ENCODE peak calls at places on chromosomes 11 and 22, in nine cellular contexts. G, T, S, K, X, B, Z, R and P are unnamed samples. For H3K4me1, the result is how much of the 10 kb centered on the place peaks cover.

GRCh38 chr22:36445158-36445668 is 36.2 kb downstream of the TXN2 start:
- DNase-seq in G (no peak), X (no peak), K (no peak), B (no peak), R (no peak), Z (peak), T (no peak), S (peak), P (no peak)

GRCh38 chr11:72812968-72813739 is 1.1 kb upstream of the ATG16L2 start:
- DNase-seq in S (peak), X (no peak), B (no peak), R (peak), K (peak), T (no peak), Z (peak), G (no peak), P (peak)

GRCh38 chr11:111001986-111002616 is 243.4 kb upstream of the POU2AF2 start:
- DNase-seq in K (no peak), G (no peak), X (no peak), S (peak), B (no peak), R (no peak), T (peak), Z (no peak), P (no peak)

GRCh38 chr22:23537421-23537820 is 42.7 kb downstream of the IGLL1 start:
- DNase-seq in S (no peak), Z (peak), T (no peak), B (no peak), R (no peak), X (peak), K (no peak), G (no peak), P (no peak)

GRCh38 chr11:79498681-79499080 is 57.9 kb upstream of the TENM4 start:
- DNase-seq in K (no peak), G (no peak), R (no peak), Z (no peak), B (no peak), S (no peak), X (no peak), T (no peak), P (no peak)

GRCh38 chr22:32617271-32617670 is 142.7 kb downstream of the FBXO7 start:
- DNase-seq in S (peak), T (no peak), G (no peak), B (no peak), R (no peak), X (no peak), Z (no peak), K (no peak), P (no peak)

GRCh38 chr11:2138436-2139117 is 612 bp downstream of the IGF2 start:
- DNase-seq in Z (no peak), B (no peak), R (no peak), K (no peak), X (no peak), S (no peak), G (no peak), T (no peak), P (no peak)

GRCh38 chr22:47042116-47042825 is 279.8 kb downstream of the TBC1D22A start:
- DNase-seq in Z (no peak), B (no peak), R (no peak), G (no peak), X (no peak), K (no peak), S (no peak), T (no peak), P (no peak)

GRCh38 chr11:64120951-64121569 is 44.9 kb downstream of the MACROD1 start:
- DNase-seq in B (no peak), R (no peak), Z (no peak), S (peak), K (no peak), X (no peak), G (peak), T (no peak), P (peak)

GRCh38 chr22:24952837-24953293 is 349 bp downstream of the KIAA1671 start:
- DNase-seq in G (peak), B (no peak), X (peak), R (peak), T (peak), S (peak), K (peak), Z (peak), P (peak)

GRCh38 chr22:46812786-46813185 is 50.3 kb downstream of the TBC1D22A start:
- DNase-seq in Z (no peak), S (no peak), X (no peak), R (no peak), K (no peak), B (no peak), G (no peak), T (no peak), P (no peak)

GRCh38 chr11:60703374-60703773 is 4.0 kb downstream of the MS4A8 start:
- DNase-seq in Z (no peak), K (no peak), B (peak), S (no peak), T (no peak), R (peak), X (no peak), G (no peak), P (no peak)

GRCh38 chr22:23913306-23913660 is 19.1 kb downstream of the MIF start:
- DNase-seq in T (no peak), B (no peak), R (no peak), X (no peak), G (no peak), Z (no peak), K (no peak), S (no peak), P (no peak)

GRCh38 chr11:90178751-90179150 is 44.1 kb downstream of the CHORDC1 start:
- DNase-seq in S (no peak), R (no peak), B (no peak), Z (no peak), G (no peak), K (no peak), T (no peak), X (no peak), P (no peak)

GRCh38 chr22:47125603-47126002 is 363.2 kb downstream of the TBC1D22A start:
- DNase-seq in G (no peak), B (no peak), S (no peak), K (peak), T (no peak), Z (no peak), R (no peak), X (no peak), P (no peak)

GRCh38 chr11:64620286-64620962 is 29.4 kb downstream of the SLC22A12 start:
- DNase-seq in R (peak), B (no peak), K (no peak), T (no peak), Z (peak), G (no peak), S (no peak), X (no peak), P (peak)

GRCh38 chr11:44005076-44005800 is 42.5 kb upstream of the ACCSL start:
- DNase-seq in K (no peak), R (no peak), Z (peak), B (peak), X (no peak), T (no peak), S (no peak), G (no peak), P (no peak)

GRCh38 chr11:17692931-17693330 is 26.4 kb upstream of the MYOD1 start:
- DNase-seq in S (no peak), T (no peak), K (no peak), R (no peak), G (no peak), Z (no peak), B (no peak), X (no peak), P (no peak)

GRCh38 chr11:76588455-76589325 is 81.9 kb downstream of the LRRC32 start:
- DNase-seq in R (no peak), X (no peak), Z (no peak), B (no peak), K (no peak), G (peak), S (peak), T (peak), P (peak)

GRCh38 chr22:44746061-44746789 is 6.2 kb upstream of the ARHGAP8 start:
- DNase-seq in G (no peak), K (no peak), S (no peak), X (no peak), B (no peak), T (no peak), R (no peak), Z (no peak), P (no peak)

GRCh38 chr11:101188173-101188572 is 58.6 kb upstream of the PGR start:
- DNase-seq in T (no peak), B (no peak), G (no peak), S (no peak), R (no peak), Z (no peak), K (no peak), X (no peak), P (no peak)

GRCh38 chr11:112961146-112961668 is at the start of gene NCAM1:
- DNase-seq in G (peak), T (peak), K (peak), R (peak), B (no peak), X (no peak), Z (peak), S (peak), P (peak)

GRCh38 chr11:7548659-7549283 is 35.0 kb downstream of the PPFIBP2 start:
- DNase-seq in S (no peak), Z (no peak), G (no peak), R (no peak), X (no peak), K (no peak), T (no peak), B (no peak), P (peak)

GRCh38 chr22:20205964-20206708 is 55.3 kb upstream of the CCDC188 start:
- DNase-seq in T (peak), K (peak), B (no peak), G (peak), R (peak), Z (peak), S (peak), X (no peak), P (peak)

GRCh38 chr11:133892584-133893380 is 47.5 kb upstream of the SPATA19 start:
- DNase-seq in G (peak), T (no peak), S (no peak), Z (no peak), B (peak), K (no peak), R (no peak), X (no peak), P (no peak)

GRCh38 chr11:123173040-123173855 is 21.8 kb downstream of the CLMP start:
- DNase-seq in T (no peak), S (peak), G (no peak), Z (no peak), K (no peak), R (no peak), B (no peak), X (no peak), P (no peak)

GRCh38 chr22:38513063-38513462 is 7.0 kb upstream of the DDX17 start:
- DNase-seq in B (no peak), S (no peak), T (no peak), X (no peak), R (no peak), Z (no peak), G (no peak), K (no peak), P (no peak)

GRCh38 chr22:22884010-22884887 is 3.4 kb upstream of the IGLL5 start:
- DNase-seq in B (peak), G (peak), S (peak), R (peak), X (no peak), K (peak), T (peak), Z (no peak), P (peak)

GRCh38 chr11:105447936-105448702 is 161.8 kb upstream of the GRIA4 start:
- DNase-seq in K (no peak), B (no peak), G (no peak), Z (no peak), R (no peak), X (no peak), S (no peak), T (no peak), P (no peak)

GRCh38 chr22:49600452-49600847 is 227.2 kb downstream of the BRD1 start:
- DNase-seq in R (no peak), S (no peak), B (no peak), G (no peak), T (no peak), X (no peak), Z (no peak), K (no peak), P (no peak)

GRCh38 chr11:43907028-43907966 is 26.7 kb downstream of the ALKBH3 start:
- DNase-seq in R (no peak), T (no peak), G (no peak), B (no peak), Z (no peak), K (no peak), S (no peak), X (no peak), P (no peak)

GRCh38 chr11:63480039-63480438 is 10.9 kb downstream of the PLAAT5 start:
- DNase-seq in S (no peak), X (no peak), B (no peak), T (no peak), Z (no peak), G (no peak), K (no peak), R (no peak), P (no peak)

GRCh38 chr22:36212896-36213295 is 11.3 kb upstream of the APOL4 start:
- DNase-seq in R (no peak), G (no peak), S (no peak), B (no peak), T (no peak), Z (no peak), K (no peak), X (no peak), P (no peak)

GRCh38 chr11:69905611-69906452 is 86.6 kb upstream of the FGF3 start:
- DNase-seq in K (no peak), S (no peak), T (no peak), R (no peak), B (no peak), Z (no peak), G (no peak), X (no peak), P (no peak)

GRCh38 chr22:41939981-41940852 is 6.7 kb downstream of the CENPM start:
- DNase-seq in S (no peak), T (no peak), K (no peak), R (no peak), B (no peak), Z (no peak), G (no peak), X (peak), P (no peak)

GRCh38 chr11:115217726-115218311 is 286.4 kb downstream of the CADM1 start:
- DNase-seq in S (no peak), X (no peak), K (no peak), G (no peak), Z (no peak), T (no peak), R (no peak), B (no peak), P (peak)

GRCh38 chr11:44300881-44301855 is 8.8 kb downstream of the ALX4 start:
- DNase-seq in K (peak), X (no peak), S (no peak), R (no peak), Z (no peak), G (no peak), T (no peak), B (no peak), P (no peak)

GRCh38 chr22:42670921-42671709 is 21.9 kb upstream of the CYB5R3 start:
- DNase-seq in X (no peak), G (no peak), R (no peak), B (no peak), Z (no peak), K (no peak), T (no peak), S (no peak), P (no peak)

GRCh38 chr22:47472636-47473035 is 710.2 kb downstream of the TBC1D22A start:
- DNase-seq in Z (no peak), G (no peak), X (no peak), T (no peak), B (no peak), S (no peak), K (no peak), R (no peak), P (no peak)

DNA sequence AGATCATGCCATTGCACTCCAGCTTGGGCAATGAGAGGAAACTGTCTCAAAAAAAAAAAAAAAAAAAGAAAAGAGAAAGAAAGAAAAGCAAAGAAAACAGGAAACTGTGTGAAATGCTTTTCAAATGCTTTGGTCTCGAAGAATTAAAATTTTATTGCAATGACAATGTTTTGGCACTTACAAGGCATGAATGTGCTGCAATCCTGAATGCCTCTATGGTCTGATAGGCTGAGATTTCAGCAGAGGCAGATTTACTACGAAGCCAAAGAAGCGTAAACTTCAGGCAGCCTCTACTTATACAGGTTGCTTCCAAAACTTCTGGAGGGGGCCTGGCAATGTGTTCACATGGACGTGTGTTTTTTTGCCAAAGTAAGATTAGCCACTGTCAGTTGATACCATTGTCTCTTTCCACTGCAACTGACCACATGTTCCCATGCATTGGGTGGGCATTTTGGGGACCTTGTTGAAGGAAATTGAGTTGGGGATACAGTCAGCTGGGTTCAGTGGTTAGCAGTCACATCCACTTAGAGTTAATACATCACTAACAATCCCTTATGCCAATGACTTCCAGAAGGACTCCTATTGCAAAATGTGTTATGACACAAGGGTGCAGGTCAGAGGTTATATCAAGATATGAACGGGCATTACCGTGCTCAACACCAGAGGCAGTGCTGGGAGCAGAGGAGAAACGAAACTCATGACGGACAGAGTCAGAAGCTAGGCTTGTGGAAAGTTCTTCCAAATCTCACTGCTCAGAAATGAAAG is 48.8 kb downstream of the ABTB2 start:
- DNase-seq in T (peak), G (no peak), K (no peak), R (no peak), B (no peak), S (no peak), X (no peak), Z (no peak), P (no peak)
- TF ChIP-seq POLR2A in T (no peak), G (no peak), K (no peak), R (no peak), B (no peak), S (no peak), X (no peak), Z (no peak), P (no peak)

GRCh38 chr11:19679952-19680823 is 32.4 kb upstream of the NAV2 start:
- DNase-seq in Z (peak), X (peak), S (peak), G (peak), T (peak), K (peak), B (no peak), R (peak), P (peak)

GRCh38 chr11:19683862-19684491 is 28.7 kb upstream of the NAV2 start:
- DNase-seq in X (no peak), K (no peak), T (no peak), S (no peak), B (no peak), R (no peak), Z (no peak), G (no peak), P (no peak)

GRCh38 chr11:19677380-19678080 is 35.1 kb upstream of the NAV2 start:
- DNase-seq in K (no peak), Z (no peak), T (no peak), G (no peak), B (no peak), X (no peak), R (no peak), S (no peak), P (no peak)

GRCh38 chr11:19683141-19683805 is 29.4 kb upstream of the NAV2 start:
- DNase-seq in X (no peak), B (no peak), Z (no peak), R (no peak), T (peak), S (no peak), K (no peak), G (peak), P (peak)

DNA sequence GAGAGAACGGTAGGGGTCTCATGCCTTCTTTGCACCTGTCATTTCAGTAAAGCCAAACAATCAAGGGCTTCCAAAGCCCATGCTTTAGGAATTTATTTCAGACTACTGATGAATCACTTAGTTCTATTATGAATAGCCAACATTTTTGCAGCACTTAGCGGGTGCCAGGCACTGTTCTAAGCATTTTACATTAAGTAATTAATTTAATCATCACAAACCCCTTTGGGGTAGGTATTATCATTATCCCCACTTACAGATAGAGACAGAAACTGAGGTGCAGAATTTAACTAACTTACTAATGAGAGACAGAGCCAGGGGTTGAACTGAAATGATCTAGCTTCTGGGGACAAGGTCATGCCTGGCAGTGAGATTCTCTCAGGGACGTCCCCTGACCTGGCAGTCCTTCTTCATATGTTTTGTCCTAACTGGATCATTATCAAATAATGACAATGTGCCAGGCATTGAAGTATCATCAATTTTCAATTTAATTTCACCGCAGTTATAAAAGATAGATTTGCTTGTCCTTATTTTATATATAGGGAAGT is 31.7 kb upstream of the NAV2 start:
- DNase-seq in B (no peak), R (no peak), S (peak), G (no peak), X (no peak), K (no peak), T (no peak), Z (no peak), P (no peak)
- H3K27ac ChIP-seq in B (peak), R (no peak), S (peak), G (peak), X (peak), K (peak), T (peak), Z (no peak), P (peak)

GRCh38 chr11:57481315-57481714 is 21.0 kb downstream of the RTN4RL2 start:
- DNase-seq in S (no peak), G (no peak), X (no peak), T (no peak), R (no peak), K (no peak), B (no peak), Z (no peak), P (no peak)

GRCh38 chr11:57481915-57482781 is 21.8 kb downstream of the RTN4RL2 start:
- DNase-seq in B (no peak), T (no peak), K (no peak), S (no peak), G (no peak), Z (no peak), R (no peak), X (no peak), P (no peak)

GRCh38 chr11:57483570-57483934 is 23.2 kb downstream of the RTN4RL2 start:
- DNase-seq in B (no peak), R (no peak), K (no peak), Z (no peak), X (no peak), T (no peak), S (no peak), G (no peak), P (no peak)

GRCh38 chr11:57484141-57484710 is 23.9 kb downstream of the RTN4RL2 start:
- DNase-seq in B (no peak), Z (no peak), K (no peak), T (no peak), R (no peak), G (no peak), S (no peak), X (no peak), P (no peak)

GRCh38 chr11:57482782-57483569 is 22.6 kb downstream of the RTN4RL2 start:
- DNase-seq in Z (peak), X (no peak), B (no peak), S (peak), R (no peak), T (no peak), K (peak), G (peak), P (peak)
- H3K4me1 ChIP-seq in Z (under half), X (under half), B (under half), S (under half), R (under half), T (under half), K (under half), G (under half), P (under half)

GRCh38 chr11:598005-598680 is 17.6 kb downstream of the IRF7 start:
- DNase-seq in X (no peak), T (no peak), K (no peak), G (no peak), S (no peak), Z (no peak), B (no peak), R (no peak), P (no peak)
- TF ChIP-seq POLR2A in X (no peak), T (no peak), K (no peak), G (no peak), S (no peak), Z (no peak), B (no peak), R (no peak), P (no peak)